ENCODE peak calls at places on chromosomes 12 and 14, in five cellular contexts. A is GM12878, I is A549, K is HepG2, Q is transverse colon. G is an unnamed sample.

GRCh38 chr14:79254069-79254775 is 957.1 kb downstream of the DIO2 start:
- DNase-seq in A (no peak), I (no peak), K (no peak), Q (no peak), G (no peak)

GRCh38 chr14:69719501-69719951 is 47.4 kb upstream of the SRSF5 start:
- DNase-seq in A (no peak), I (no peak), K (no peak), Q (peak), G (peak)

GRCh38 chr12:75666980-75667359 is 155.6 kb upstream of the KRR1 start:
- DNase-seq in A (no peak), I (no peak), K (peak), Q (no peak), G (no peak)

GRCh38 chr14:70907996-70908917 is 998 bp downstream of the PCNX1 start:
- DNase-seq in A (no peak), I (peak), K (peak), Q (peak), G (peak)

GRCh38 chr14:80055912-80056801 is 155.1 kb downstream of the DIO2 start:
- DNase-seq in A (no peak), I (peak), K (peak), Q (peak), G (no peak)

GRCh38 chr12:107749094-107749493 is 11.8 kb downstream of the PRDM4 start:
- DNase-seq in A (no peak), I (no peak), K (no peak), Q (no peak), G (no peak)

GRCh38 chr14:68978550-68978911 is 571 bp downstream of the ACTN1 start:
- DNase-seq in A (no peak), I (no peak), K (no peak), Q (peak), G (peak)

GRCh38 chr14:34931206-34931605 is 51.6 kb upstream of the SRP54 start:
- DNase-seq in A (peak), I (peak), K (no peak), Q (peak), G (no peak)

GRCh38 chr12:117907108-117907689 is 61.6 kb downstream of the KSR2 start:
- DNase-seq in A (no peak), I (no peak), K (no peak), Q (no peak), G (no peak)

GRCh38 chr12:59134750-59135149 is 214.4 kb upstream of the LRIG3 start:
- DNase-seq in A (no peak), I (no peak), K (no peak), Q (no peak), G (no peak)

GRCh38 chr14:68979722-68980552 is 835 bp upstream of the ACTN1 start:
- DNase-seq in A (no peak), I (peak), K (no peak), Q (peak), G (peak)

GRCh38 chr12:4164591-4165558 is 108.7 kb upstream of the CCND2 start:
- DNase-seq in A (no peak), I (no peak), K (no peak), Q (peak), G (peak)

GRCh38 chr12:122460061-122460460 is 37.6 kb upstream of the CLIP1 start:
- DNase-seq in A (no peak), I (no peak), K (no peak), Q (no peak), G (no peak)

GRCh38 chr12:102484017-102484731 is 3.8 kb upstream of the IGF1 start:
- DNase-seq in A (peak), I (peak), K (peak), Q (peak), G (peak)

GRCh38 chr12:119375619-119376018 is 41.1 kb downstream of the CCDC60 start:
- DNase-seq in A (peak), I (no peak), K (no peak), Q (no peak), G (no peak)

GRCh38 chr14:28294834-28295440 is 471.6 kb upstream of the FOXG1 start:
- DNase-seq in A (no peak), I (peak), K (peak), Q (no peak), G (no peak)

GRCh38 chr12:16520328-16520727 is 85.6 kb downstream of the LMO3 start:
- DNase-seq in A (no peak), I (peak), K (no peak), Q (no peak), G (no peak)

GRCh38 chr12:77344651-77345050 is 279.3 kb upstream of the E2F7 start:
- DNase-seq in A (no peak), I (no peak), K (no peak), Q (no peak), G (no peak)

GRCh38 chr14:87888136-87888999 is 104.6 kb downstream of the GALC start:
- DNase-seq in A (no peak), I (peak), K (peak), Q (peak), G (no peak)

GRCh38 chr14:62692490-62693106 is 352.7 kb downstream of the KCNH5 start:
- DNase-seq in A (no peak), I (peak), K (peak), Q (no peak), G (no peak)

GRCh38 chr12:43540474-43540873 is 11.5 kb downstream of the ADAMTS20 start:
- DNase-seq in A (no peak), I (no peak), K (no peak), Q (no peak), G (no peak)

GRCh38 chr14:38944691-38945090 is 158.3 kb downstream of the SEC23A start:
- DNase-seq in A (no peak), I (no peak), K (no peak), Q (no peak), G (no peak)

GRCh38 chr12:76201316-76201715 is 116.8 kb upstream of the NAP1L1 start:
- DNase-seq in A (no peak), I (no peak), K (no peak), Q (no peak), G (no peak)

GRCh38 chr14:44639986-44640385 is 132.9 kb upstream of the FSCB start:
- DNase-seq in A (no peak), I (no peak), K (no peak), Q (no peak), G (no peak)

GRCh38 chr14:35140718-35141581 is 18.6 kb downstream of the PRORP start:
- DNase-seq in A (no peak), I (no peak), K (peak), Q (no peak), G (no peak)

GRCh38 chr14:104383931-104384775 is 195.4 kb upstream of the C14orf180 start:
- DNase-seq in A (no peak), I (no peak), K (no peak), Q (no peak), G (no peak)

GRCh38 chr14:35121026-35121886 is 534 bp downstream of the PPP2R3C start:
- DNase-seq in A (no peak), I (no peak), K (no peak), Q (peak), G (no peak)

GRCh38 chr12:109290061-109290460 is 19.0 kb downstream of the FOXN4 start:
- DNase-seq in A (no peak), I (no peak), K (no peak), Q (no peak), G (no peak)

GRCh38 chr12:65666876-65667275 is 157.4 kb upstream of the HMGA2 start:
- DNase-seq in A (no peak), I (no peak), K (no peak), Q (no peak), G (no peak)

GRCh38 chr14:95564060-95564459 is 29.2 kb downstream of the GLRX5 start:
- DNase-seq in A (no peak), I (no peak), K (no peak), Q (no peak), G (no peak)

GRCh38 chr14:67426161-67426560 is 14.2 kb upstream of the PLEK2 start:
- DNase-seq in A (no peak), I (no peak), K (no peak), Q (no peak), G (no peak)

GRCh38 chr12:110543252-110543959 is 39.7 kb downstream of the PPTC7 start:
- DNase-seq in A (peak), I (no peak), K (no peak), Q (peak), G (peak)
- TF ChIP-seq EP300 in A (no peak), I (no peak), K (no peak), Q (no peak), G (peak)

GRCh38 chr12:91382081-91382543 is 199.5 kb upstream of the DCN start:
- DNase-seq in A (peak), I (peak), K (peak), Q (peak), G (peak)

GRCh38 chr12:91380651-91381050 is 198.0 kb upstream of the DCN start:
- DNase-seq in A (no peak), I (no peak), K (no peak), Q (no peak), G (no peak)

GRCh38 chr12:91379051-91379775 is 196.6 kb upstream of the DCN start:
- DNase-seq in A (no peak), I (no peak), K (no peak), Q (no peak), G (no peak)

GRCh38 chr12:91383106-91383505 is 200.5 kb upstream of the DCN start:
- DNase-seq in A (no peak), I (no peak), K (no peak), Q (no peak), G (no peak)

DNA sequence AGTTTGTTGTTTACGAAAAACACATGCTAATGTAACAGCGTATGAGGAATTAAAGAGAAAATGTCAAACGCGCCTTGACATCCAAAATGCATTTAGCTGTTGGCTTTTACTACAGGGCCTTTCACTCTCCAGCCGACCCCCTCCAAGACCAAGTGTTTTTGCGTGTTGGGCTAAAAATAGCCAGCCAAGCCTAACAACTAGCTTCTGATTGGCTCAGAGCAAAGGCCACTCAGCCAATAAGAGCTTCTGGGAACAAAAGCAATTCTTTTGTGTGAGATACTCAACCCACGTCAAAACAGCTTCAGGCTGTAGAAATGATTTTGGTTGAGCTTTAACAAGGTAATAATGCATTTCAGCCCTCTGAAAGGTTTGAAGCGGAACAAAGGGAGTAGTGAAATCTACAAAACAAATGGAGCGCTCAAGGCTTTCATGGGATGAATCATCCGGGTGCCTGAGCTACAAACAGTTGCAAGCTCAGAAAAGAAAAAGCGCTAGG is 198.7 kb upstream of the DCN start:
- DNase-seq in A (peak), I (peak), K (no peak), Q (no peak), G (no peak)
- TF ChIP-seq POLR2A in A (no peak), I (no peak), K (no peak), Q (no peak), G (no peak)

DNA sequence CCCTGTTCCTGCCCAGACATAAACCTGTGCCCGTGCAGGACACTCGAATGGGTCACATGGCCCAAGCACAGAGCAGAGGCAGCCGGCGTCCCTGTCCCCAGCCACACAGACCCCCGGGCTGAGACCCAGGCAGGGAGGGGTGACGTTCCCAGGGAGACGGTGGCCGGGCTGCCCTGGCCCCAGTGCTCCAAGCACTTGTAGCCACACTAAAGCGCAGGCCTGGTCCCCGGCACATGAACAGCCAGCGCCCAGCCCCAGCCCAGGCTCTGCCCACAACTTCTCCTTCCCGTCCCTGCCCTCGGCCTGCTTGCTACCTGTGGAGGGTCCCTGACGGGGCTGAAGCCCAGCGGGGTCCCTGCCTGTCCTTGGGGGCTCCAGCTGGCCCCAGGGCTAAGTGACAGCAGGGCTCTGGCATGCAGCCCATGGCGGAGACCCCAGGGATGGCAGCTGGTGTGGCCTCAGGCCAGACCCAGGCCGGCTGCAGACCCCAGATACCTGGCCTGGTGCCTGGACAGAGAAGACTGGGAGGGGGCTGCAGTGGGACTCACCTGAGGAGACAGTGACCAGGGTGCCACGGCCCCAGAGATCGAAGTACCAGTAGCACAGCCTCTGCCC is 338.4 kb downstream of the TMEM121 start:
- DNase-seq in A (no peak), I (no peak), K (no peak), Q (no peak), G (peak)
- TF ChIP-seq EP300 in A (no peak), I (no peak), K (no peak), Q (no peak), G (no peak)

GRCh38 chr12:6950401-6950801 is 755 bp upstream of the PTPN6 start:
- DNase-seq in A (no peak), I (no peak), K (no peak), Q (no peak), G (no peak)

GRCh38 chr12:6952121-6952859 is 1.1 kb downstream of the PTPN6 start:
- DNase-seq in A (no peak), I (no peak), K (no peak), Q (no peak), G (no peak)

GRCh38 chr12:6951551-6952120 is 480 bp downstream of the PTPN6 start:
- DNase-seq in A (no peak), I (no peak), K (no peak), Q (no peak), G (no peak)

GRCh38 chr12:6952860-6953416 is 1.8 kb downstream of the PTPN6 start:
- DNase-seq in A (no peak), I (no peak), K (no peak), Q (no peak), G (no peak)

GRCh38 chr12:6950944-6951540 is at the start of gene PTPN6:
- DNase-seq in A (no peak), I (no peak), K (no peak), Q (peak), G (peak)
- TF ChIP-seq POLR2A in A (no peak), I (no peak), K (no peak), Q (peak), G (no peak)

GRCh38 chr14:61486930-61487495 is 165.6 kb downstream of the PRKCH start:
- DNase-seq in A (no peak), I (no peak), K (no peak), Q (no peak), G (no peak)

GRCh38 chr14:61488417-61488816 is 167.0 kb downstream of the PRKCH start:
- DNase-seq in A (no peak), I (no peak), K (no peak), Q (no peak), G (no peak)

GRCh38 chr14:61489932-61490331 is 168.6 kb downstream of the PRKCH start:
- DNase-seq in A (no peak), I (peak), K (no peak), Q (no peak), G (no peak)

GRCh38 chr14:61489527-61489926 is 168.1 kb downstream of the PRKCH start:
- DNase-seq in A (no peak), I (no peak), K (peak), Q (no peak), G (no peak)

DNA sequence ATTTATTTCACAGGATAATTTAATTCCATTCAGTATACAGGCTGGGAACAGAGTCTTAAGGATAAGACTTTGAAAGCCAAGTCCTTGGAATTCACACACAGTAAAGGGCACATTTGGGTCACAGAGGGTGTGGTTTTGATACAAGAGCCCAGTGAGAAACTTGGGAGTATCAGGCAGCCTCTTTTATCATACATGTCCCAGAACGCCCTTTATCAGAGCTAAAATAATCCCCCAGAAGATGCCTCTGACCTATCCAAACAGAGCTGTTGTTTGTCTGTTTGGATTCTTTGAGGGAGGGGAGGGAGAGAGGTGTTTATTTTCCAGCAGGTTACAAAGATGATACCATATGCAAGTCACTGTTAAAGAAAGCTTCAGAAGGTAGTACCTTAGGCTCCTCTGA is 167.6 kb downstream of the PRKCH start:
- DNase-seq in A (no peak), I (peak), K (no peak), Q (no peak), G (no peak)
- TF ChIP-seq EP300 in A (no peak), I (no peak), K (no peak), Q (no peak), G (no peak)

G was measured in upper lobe of left lung.